ENCODE peak calls at places on chromosomes 5 and 9, in nine cellular contexts. M is astrocyte of the spinal cord, N is GM23248, V is testis, W is fibroblast of lung, R is astrocyte of the cerebellum, I is tibial artery, L is MM.1S, S is AG10803. P is an unnamed sample.

GRCh38 chr9:13587581-13587980 is 308.1 kb upstream of the MPDZ start:
- DNase-seq in L (no peak), I (no peak), N (no peak), W (no peak), R (no peak), M (no peak), S (no peak), V (no peak), P (peak)

GRCh38 chr5:63500242-63500641 is 462.0 kb downstream of the HTR1A start:
- DNase-seq in I (no peak), L (peak), V (no peak), W (no peak), R (no peak), S (no peak), M (no peak), N (no peak), P (no peak)

GRCh38 chr9:27572918-27573698 is at the start of gene C9orf72:
- DNase-seq in I (peak), L (peak), W (peak), M (peak), N (peak), S (peak), R (no peak), V (peak), P (peak)

GRCh38 chr5:119080975-119081374 is 10.1 kb downstream of the DMXL1 start:
- DNase-seq in V (no peak), I (no peak), M (no peak), R (no peak), L (no peak), N (peak), S (peak), W (no peak), P (no peak)

GRCh38 chr5:175383350-175383749 is 60.6 kb downstream of the DRD1 start:
- DNase-seq in I (no peak), M (peak), W (peak), N (no peak), R (peak), L (no peak), V (no peak), S (no peak), P (peak)

GRCh38 chr9:128523199-128523925 is 18.8 kb downstream of the GLE1 start:
- DNase-seq in S (peak), L (no peak), I (no peak), M (peak), V (peak), W (peak), R (no peak), N (peak), P (peak)

GRCh38 chr9:86098793-86099694 is at the start of gene GOLM1:
- DNase-seq in R (no peak), W (peak), S (peak), I (no peak), M (peak), L (peak), V (peak), N (peak), P (peak)

GRCh38 chr9:38708759-38709158 is 11.2 kb downstream of the FAM240B start:
- DNase-seq in N (no peak), S (no peak), I (no peak), L (no peak), V (no peak), M (peak), W (peak), R (no peak), P (no peak)

GRCh38 chr5:91443761-91444467 is 60.8 kb upstream of the ARRDC3 start:
- DNase-seq in M (peak), N (peak), W (peak), R (no peak), S (no peak), L (peak), I (no peak), V (no peak), P (no peak)

GRCh38 chr5:60687927-60688720 is 11.8 kb downstream of the DEPDC1B start:
- DNase-seq in I (no peak), R (no peak), W (peak), V (no peak), N (peak), S (peak), M (peak), L (no peak), P (no peak)

GRCh38 chr9:132509921-132510874 is 72.2 kb upstream of the BARHL1 start:
- DNase-seq in V (peak), S (no peak), L (no peak), R (no peak), N (peak), W (no peak), I (no peak), M (peak), P (no peak)

GRCh38 chr5:160287378-160288051 is 24.8 kb downstream of the CCNJL start:
- DNase-seq in S (no peak), R (no peak), W (peak), I (no peak), L (no peak), V (peak), M (peak), N (no peak), P (peak)

GRCh38 chr5:43646997-43647396 is 44.0 kb downstream of the NNT start:
- DNase-seq in R (no peak), N (peak), I (no peak), L (no peak), S (peak), M (peak), W (no peak), V (no peak), P (no peak)

GRCh38 chr5:179343902-179344300 is 1.4 kb downstream of the ADAMTS2 start:
- DNase-seq in L (no peak), S (peak), N (peak), V (peak), M (no peak), W (peak), I (peak), R (no peak), P (peak)

GRCh38 chr5:1542011-1542410 is 18.3 kb upstream of the LPCAT1 start:
- DNase-seq in M (no peak), V (peak), I (no peak), R (no peak), N (peak), L (no peak), S (peak), W (peak), P (no peak)

GRCh38 chr5:112418412-112419049 is 546 bp downstream of the EPB41L4A start:
- DNase-seq in N (peak), S (no peak), R (no peak), I (peak), L (no peak), W (no peak), M (peak), V (peak), P (no peak)

GRCh38 chr9:131578778-131579504 is 33.6 kb downstream of the PRRT1B start:
- DNase-seq in I (no peak), N (no peak), W (no peak), M (no peak), R (no peak), S (no peak), V (peak), L (no peak), P (no peak)

DNA sequence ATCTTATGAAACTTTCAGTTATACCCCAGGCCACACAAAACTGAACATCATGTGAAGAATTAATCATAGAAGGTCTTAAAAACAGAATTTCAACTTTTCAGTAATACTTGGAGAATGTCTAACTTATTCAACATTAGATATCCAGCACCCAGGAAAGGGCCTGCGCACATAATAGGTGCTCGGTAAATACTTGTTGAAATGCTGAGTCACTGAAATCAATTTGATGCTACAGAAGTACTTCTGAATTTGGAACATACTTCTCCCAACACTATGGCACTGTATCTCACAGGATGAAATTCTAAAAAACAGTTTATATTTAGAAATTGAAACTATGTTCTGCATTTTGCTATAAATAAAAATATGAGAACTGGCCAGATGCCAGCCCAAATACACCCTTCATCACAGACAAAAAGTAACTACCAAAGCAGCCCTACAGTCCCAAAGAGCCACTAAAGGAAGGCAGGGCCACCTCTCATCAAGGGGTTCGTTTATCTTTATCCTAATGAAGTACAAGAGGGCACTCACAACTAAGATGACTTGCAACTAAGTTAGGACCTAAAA is 26.5 kb downstream of the MRPS27 start:
- DNase-seq in L (peak), N (no peak), W (no peak), R (no peak), S (no peak), I (no peak), V (no peak), M (no peak), P (no peak)
- H3K4me3 ChIP-seq in L (peak), N (no peak), W (no peak), R (no peak), S (no peak), I (no peak), V (no peak), M (no peak), P (no peak)

DNA sequence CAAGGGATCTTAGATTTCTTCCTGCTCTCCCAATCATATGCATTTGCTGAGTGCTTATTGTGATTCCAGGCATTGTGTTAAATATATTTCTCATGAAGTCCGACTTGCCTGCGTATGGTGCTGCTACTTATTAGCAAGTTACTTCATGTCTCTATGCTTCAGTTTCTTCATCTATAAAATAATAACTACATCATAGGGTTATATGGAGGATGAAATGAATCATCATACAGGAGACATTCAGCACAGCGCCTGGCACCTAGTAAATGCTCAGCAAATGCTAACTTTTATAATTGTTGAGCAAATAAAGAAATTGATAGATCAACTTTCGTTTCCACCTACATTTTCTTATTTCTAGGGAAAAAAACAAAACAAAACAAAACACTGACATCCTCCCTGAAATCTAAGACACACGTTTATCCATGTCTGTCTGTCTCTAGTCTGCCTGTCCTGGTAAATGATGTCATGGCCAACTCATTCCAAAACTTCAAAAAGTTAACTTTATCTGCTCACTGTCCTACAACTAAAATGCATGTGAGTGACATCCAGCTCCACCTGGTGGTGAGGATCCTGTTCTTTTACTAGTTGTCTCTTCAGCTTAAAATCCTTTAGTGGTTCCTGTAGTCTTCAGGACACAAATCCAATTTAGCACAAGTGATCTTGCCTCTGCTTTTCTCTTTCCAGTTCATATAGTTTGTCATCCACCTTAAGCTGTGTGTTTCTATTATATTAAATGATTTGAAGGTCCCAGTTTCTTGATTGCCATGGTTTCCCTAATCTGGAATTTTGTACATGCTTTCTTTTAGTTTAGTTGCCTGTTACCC is 27.7 kb downstream of the PPP3R2 start:
- DNase-seq in L (peak), N (peak), S (peak), M (peak), R (peak), W (peak), I (no peak), V (peak), P (no peak)
- H3K4me3 ChIP-seq in L (no peak), N (no peak), S (no peak), M (no peak), R (no peak), W (no peak), I (no peak), V (no peak), P (no peak)

GRCh38 chr5:104111622-104112021 is 549.0 kb upstream of the NUDT12 start:
- DNase-seq in M (no peak), I (no peak), V (no peak), R (no peak), L (no peak), S (no peak), W (no peak), N (no peak), P (no peak)
- H3K4me3 ChIP-seq in M (no peak), I (no peak), V (no peak), R (no peak), L (no peak), S (no peak), W (no peak), N (no peak), P (no peak)

DNA sequence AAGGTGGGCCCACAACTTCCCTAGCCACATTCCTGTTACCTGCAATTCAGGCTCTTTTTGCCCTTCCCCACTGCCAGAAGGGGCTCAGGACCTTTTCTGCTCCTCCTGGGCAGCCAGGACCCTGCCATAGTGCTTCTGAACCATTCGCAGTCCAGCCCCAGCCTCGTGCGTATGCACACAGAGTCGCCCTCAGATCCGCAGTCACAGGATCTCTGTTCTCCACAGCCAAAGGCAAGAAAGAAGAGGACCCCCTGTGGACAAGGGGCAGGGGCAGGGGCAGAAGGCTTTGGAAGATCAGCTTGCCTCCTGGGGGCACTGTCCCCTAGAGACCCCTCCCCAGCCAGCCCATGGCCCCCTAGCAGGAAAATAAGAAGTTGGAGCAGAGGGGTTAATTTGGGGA is 82.8 kb downstream of the PCDH1 start:
- DNase-seq in R (no peak), V (no peak), M (no peak), N (no peak), L (no peak), S (no peak), W (no peak), I (no peak), P (no peak)
- H3K4me3 ChIP-seq in R (no peak), V (no peak), M (no peak), N (no peak), L (no peak), S (no peak), W (no peak), I (no peak), P (no peak)

GRCh38 chr9:33130501-33130900 is 36.6 kb downstream of the B4GALT1 start:
- DNase-seq in R (no peak), W (peak), I (peak), L (no peak), N (peak), S (peak), V (no peak), M (peak), P (peak)

GRCh38 chr9:33130961-33131360 is 36.2 kb downstream of the B4GALT1 start:
- DNase-seq in N (no peak), M (no peak), S (no peak), V (no peak), R (no peak), W (no peak), I (peak), L (no peak), P (peak)

GRCh38 chr9:33132249-33132772 is 34.8 kb downstream of the B4GALT1 start:
- DNase-seq in N (peak), R (no peak), I (peak), W (peak), L (no peak), M (peak), V (peak), S (peak), P (no peak)

GRCh38 chr9:33133186-33133585 is 34.0 kb downstream of the B4GALT1 start:
- DNase-seq in S (no peak), R (no peak), V (no peak), I (peak), N (no peak), M (no peak), W (no peak), L (no peak), P (peak)

GRCh38 chr9:33131505-33132248 is 35.5 kb downstream of the B4GALT1 start:
- DNase-seq in I (no peak), V (no peak), N (no peak), W (no peak), R (no peak), M (no peak), S (no peak), L (no peak), P (no peak)
- H3K4me3 ChIP-seq in I (no peak), V (no peak), N (peak), W (no peak), R (no peak), M (no peak), S (no peak), L (no peak), P (no peak)

DNA sequence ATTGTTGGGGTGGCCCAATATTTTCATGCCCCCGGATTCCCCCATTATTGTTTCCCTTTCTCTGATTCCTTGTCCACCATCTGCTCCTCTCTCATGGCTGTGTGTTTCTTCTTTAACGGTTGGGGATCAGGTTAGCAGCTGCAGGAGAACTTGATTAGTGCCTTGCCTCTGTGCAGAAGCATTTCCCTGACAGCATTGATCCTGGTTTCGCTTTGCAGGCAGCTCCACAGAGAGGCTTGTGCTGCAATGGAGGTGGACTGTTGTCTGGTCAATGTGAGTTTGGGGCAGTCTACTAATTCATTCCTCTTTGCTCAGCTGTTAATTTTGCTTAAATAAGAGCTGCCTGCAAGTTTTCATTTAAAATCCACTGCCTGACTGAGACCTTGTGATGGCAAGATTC is 32.5 kb upstream of the SSBP2 start:
- DNase-seq in W (no peak), I (no peak), N (peak), V (no peak), S (no peak), M (no peak), L (no peak), R (no peak), P (no peak)
- H3K4me3 ChIP-seq in W (no peak), I (no peak), N (peak), V (no peak), S (no peak), M (no peak), L (no peak), R (no peak), P (no peak)

GRCh38 chr9:134336174-134336705 is 10.0 kb downstream of the RXRA start:
- DNase-seq in N (no peak), I (no peak), W (no peak), R (no peak), L (no peak), V (no peak), M (no peak), S (no peak), P (no peak)
- H3K4me3 ChIP-seq in N (no peak), I (no peak), W (no peak), R (no peak), L (no peak), V (no peak), M (no peak), S (no peak), P (no peak)

GRCh38 chr5:139293504-139294371 is at the start of gene MATR3:
- DNase-seq in M (peak), N (peak), L (peak), W (peak), S (peak), V (peak), I (peak), R (peak), P (peak)
- H3K4me3 ChIP-seq in M (peak), N (peak), L (peak), W (peak), S (peak), V (peak), I (peak), R (peak), P (peak)

DNA sequence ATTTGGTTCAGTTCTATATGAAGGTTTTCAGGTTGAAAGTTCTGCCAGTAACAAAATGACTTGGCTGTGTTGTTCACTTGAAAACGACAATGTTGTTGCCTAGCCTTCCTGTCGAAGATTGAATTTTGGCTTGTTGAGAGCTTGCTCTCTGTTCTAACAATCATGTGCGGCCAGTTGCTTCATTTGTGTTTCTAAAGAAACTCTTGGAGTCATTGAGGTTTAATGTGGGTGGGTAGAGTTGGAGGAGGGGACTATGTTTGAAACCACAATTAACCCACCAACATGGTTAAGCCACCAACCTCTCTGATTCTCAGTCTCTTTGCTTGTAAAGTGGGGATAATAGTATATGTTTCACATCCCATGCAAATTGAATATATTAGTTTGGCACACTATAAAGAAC is 145.8 kb downstream of the FBXL7 start:
- DNase-seq in S (peak), I (no peak), R (no peak), W (peak), N (peak), V (no peak), M (no peak), L (no peak), P (peak)
- H3K4me3 ChIP-seq in S (no peak), I (no peak), R (no peak), W (no peak), N (peak), V (no peak), M (no peak), L (no peak), P (no peak)

GRCh38 chr5:137498301-137498735 is 808 bp downstream of the SPOCK1 start:
- DNase-seq in L (no peak), I (peak), R (no peak), M (no peak), S (no peak), V (peak), N (peak), W (peak), P (peak)
- H3K4me3 ChIP-seq in L (no peak), I (peak), R (peak), M (peak), S (peak), V (peak), N (peak), W (peak), P (peak)

P was measured in H7.